ENCODE peak calls at places on chromosomes 3 and 15, in ten cellular contexts. One of them, this sample, is unnamed.

GRCh38 chr3:195715583-195716266 is 5.1 kb upstream of the MUC20 start:
- DNase-seq in endothelial cell: no peak
- DNase-seq in A549: peak
- DNase-seq in left cardiac atrium: no peak
- DNase-seq in NCI-H2029: no peak
- DNase-seq in left colon: no peak
- DNase-seq in lower leg skin: no peak
- DNase-seq in activated CD8-positive, alpha-beta memory T cell treated with anti-CD3 and anti-CD28 coated beads, Interleukin-2, amount 50 U/mL, for 4 hours: no peak
- DNase-seq in NCI-H510A: no peak
- DNase-seq in GM23248: peak
- DNase-seq in this sample: no peak

GRCh38 chr15:74613089-74613952 is 2.3 kb upstream of the CLK3 start:
- DNase-seq in endothelial cell: no peak
- DNase-seq in lower leg skin: no peak
- DNase-seq in activated CD8-positive, alpha-beta memory T cell treated with anti-CD3 and anti-CD28 coated beads, Interleukin-2, amount 50 U/mL, for 4 hours: no peak
- DNase-seq in NCI-H510A: no peak
- DNase-seq in A549: no peak
- DNase-seq in NCI-H2029: no peak
- DNase-seq in GM23248: peak
- DNase-seq in left colon: no peak
- DNase-seq in left cardiac atrium: no peak
- DNase-seq in this sample: no peak

GRCh38 chr3:177055557-177056290 is 141.6 kb downstream of the TBL1XR1 start:
- DNase-seq in activated CD8-positive, alpha-beta memory T cell treated with anti-CD3 and anti-CD28 coated beads, Interleukin-2, amount 50 U/mL, for 4 hours: no peak
- DNase-seq in NCI-H510A: no peak
- DNase-seq in GM23248: peak
- DNase-seq in endothelial cell: no peak
- DNase-seq in left colon: no peak
- DNase-seq in NCI-H2029: no peak
- DNase-seq in lower leg skin: no peak
- DNase-seq in A549: no peak
- DNase-seq in left cardiac atrium: no peak
- DNase-seq in this sample: no peak

GRCh38 chr15:68668926-68669600 is 90.3 kb downstream of the CORO2B start:
- DNase-seq in left cardiac atrium: no peak
- DNase-seq in activated CD8-positive, alpha-beta memory T cell treated with anti-CD3 and anti-CD28 coated beads, Interleukin-2, amount 50 U/mL, for 4 hours: no peak
- DNase-seq in NCI-H510A: no peak
- DNase-seq in NCI-H2029: no peak
- DNase-seq in GM23248: no peak
- DNase-seq in left colon: no peak
- DNase-seq in A549: no peak
- DNase-seq in endothelial cell: no peak
- DNase-seq in lower leg skin: no peak
- DNase-seq in this sample: peak

GRCh38 chr3:100797921-100798491 is 88.7 kb downstream of the TFG start:
- DNase-seq in A549: no peak
- DNase-seq in left colon: no peak
- DNase-seq in GM23248: no peak
- DNase-seq in lower leg skin: no peak
- DNase-seq in endothelial cell: no peak
- DNase-seq in NCI-H510A: no peak
- DNase-seq in NCI-H2029: no peak
- DNase-seq in left cardiac atrium: no peak
- DNase-seq in activated CD8-positive, alpha-beta memory T cell treated with anti-CD3 and anti-CD28 coated beads, Interleukin-2, amount 50 U/mL, for 4 hours: no peak
- DNase-seq in this sample: no peak

GRCh38 chr15:27770769-27771554 is 328.2 kb downstream of the OCA2 start:
- DNase-seq in activated CD8-positive, alpha-beta memory T cell treated with anti-CD3 and anti-CD28 coated beads, Interleukin-2, amount 50 U/mL, for 4 hours: no peak
- DNase-seq in left colon: no peak
- DNase-seq in GM23248: no peak
- DNase-seq in lower leg skin: no peak
- DNase-seq in NCI-H510A: no peak
- DNase-seq in endothelial cell: no peak
- DNase-seq in left cardiac atrium: no peak
- DNase-seq in A549: no peak
- DNase-seq in NCI-H2029: no peak
- DNase-seq in this sample: no peak

GRCh38 chr3:150036780-150037179 is 66.1 kb upstream of the PFN2 start:
- DNase-seq in lower leg skin: no peak
- DNase-seq in GM23248: no peak
- DNase-seq in activated CD8-positive, alpha-beta memory T cell treated with anti-CD3 and anti-CD28 coated beads, Interleukin-2, amount 50 U/mL, for 4 hours: no peak
- DNase-seq in NCI-H510A: no peak
- DNase-seq in A549: no peak
- DNase-seq in endothelial cell: no peak
- DNase-seq in left cardiac atrium: no peak
- DNase-seq in NCI-H2029: no peak
- DNase-seq in left colon: no peak
- DNase-seq in this sample: no peak

GRCh38 chr3:141789281-141789680 is 26.1 kb downstream of the GRK7 start:
- DNase-seq in GM23248: no peak
- DNase-seq in lower leg skin: no peak
- DNase-seq in left colon: no peak
- DNase-seq in NCI-H510A: no peak
- DNase-seq in left cardiac atrium: no peak
- DNase-seq in A549: peak
- DNase-seq in endothelial cell: no peak
- DNase-seq in activated CD8-positive, alpha-beta memory T cell treated with anti-CD3 and anti-CD28 coated beads, Interleukin-2, amount 50 U/mL, for 4 hours: no peak
- DNase-seq in NCI-H2029: no peak
- DNase-seq in this sample: no peak

GRCh38 chr3:129442486-129442885 is 2.5 kb downstream of the IFT122 start:
- DNase-seq in endothelial cell: no peak
- DNase-seq in NCI-H2029: no peak
- DNase-seq in GM23248: no peak
- DNase-seq in activated CD8-positive, alpha-beta memory T cell treated with anti-CD3 and anti-CD28 coated beads, Interleukin-2, amount 50 U/mL, for 4 hours: no peak
- DNase-seq in A549: no peak
- DNase-seq in NCI-H510A: no peak
- DNase-seq in lower leg skin: no peak
- DNase-seq in left colon: no peak
- DNase-seq in left cardiac atrium: no peak
- DNase-seq in this sample: no peak

GRCh38 chr3:124313621-124314020 is 321.7 kb upstream of the ROPN1 start:
- DNase-seq in A549: no peak
- DNase-seq in left colon: no peak
- DNase-seq in activated CD8-positive, alpha-beta memory T cell treated with anti-CD3 and anti-CD28 coated beads, Interleukin-2, amount 50 U/mL, for 4 hours: no peak
- DNase-seq in endothelial cell: no peak
- DNase-seq in lower leg skin: no peak
- DNase-seq in NCI-H510A: no peak
- DNase-seq in left cardiac atrium: no peak
- DNase-seq in GM23248: no peak
- DNase-seq in NCI-H2029: no peak
- DNase-seq in this sample: no peak

GRCh38 chr3:167700046-167700445 is 34.6 kb downstream of the PDCD10 start:
- DNase-seq in left cardiac atrium: no peak
- DNase-seq in endothelial cell: no peak
- DNase-seq in A549: no peak
- DNase-seq in GM23248: peak
- DNase-seq in left colon: no peak
- DNase-seq in lower leg skin: no peak
- DNase-seq in NCI-H2029: no peak
- DNase-seq in activated CD8-positive, alpha-beta memory T cell treated with anti-CD3 and anti-CD28 coated beads, Interleukin-2, amount 50 U/mL, for 4 hours: no peak
- DNase-seq in NCI-H510A: no peak
- DNase-seq in this sample: no peak

GRCh38 chr15:89475688-89476087 is 20.7 kb downstream of the RHCG start:
- DNase-seq in GM23248: no peak
- DNase-seq in left cardiac atrium: no peak
- DNase-seq in endothelial cell: no peak
- DNase-seq in activated CD8-positive, alpha-beta memory T cell treated with anti-CD3 and anti-CD28 coated beads, Interleukin-2, amount 50 U/mL, for 4 hours: no peak
- DNase-seq in NCI-H2029: no peak
- DNase-seq in lower leg skin: no peak
- DNase-seq in left colon: no peak
- DNase-seq in A549: no peak
- DNase-seq in NCI-H510A: no peak
- DNase-seq in this sample: no peak

GRCh38 chr3:128698211-128699011 is 27.6 kb upstream of the RAB7A start:
- DNase-seq in NCI-H2029: no peak
- DNase-seq in left cardiac atrium: peak
- DNase-seq in activated CD8-positive, alpha-beta memory T cell treated with anti-CD3 and anti-CD28 coated beads, Interleukin-2, amount 50 U/mL, for 4 hours: peak
- DNase-seq in endothelial cell: peak
- DNase-seq in A549: peak
- DNase-seq in lower leg skin: no peak
- DNase-seq in NCI-H510A: peak
- DNase-seq in left colon: peak
- DNase-seq in GM23248: peak
- DNase-seq in this sample: peak

GRCh38 chr3:16302082-16302631 is 37.1 kb downstream of the OXNAD1 start:
- DNase-seq in NCI-H510A: no peak
- DNase-seq in activated CD8-positive, alpha-beta memory T cell treated with anti-CD3 and anti-CD28 coated beads, Interleukin-2, amount 50 U/mL, for 4 hours: no peak
- DNase-seq in left colon: no peak
- DNase-seq in lower leg skin: no peak
- DNase-seq in NCI-H2029: no peak
- DNase-seq in left cardiac atrium: no peak
- DNase-seq in endothelial cell: no peak
- DNase-seq in A549: no peak
- DNase-seq in GM23248: no peak
- DNase-seq in this sample: no peak

GRCh38 chr15:45254405-45255293 is 2.6 kb downstream of the SLC28A2 start:
- DNase-seq in left colon: no peak
- DNase-seq in GM23248: peak
- DNase-seq in activated CD8-positive, alpha-beta memory T cell treated with anti-CD3 and anti-CD28 coated beads, Interleukin-2, amount 50 U/mL, for 4 hours: no peak
- DNase-seq in NCI-H2029: no peak
- DNase-seq in A549: peak
- DNase-seq in left cardiac atrium: no peak
- DNase-seq in lower leg skin: no peak
- DNase-seq in NCI-H510A: no peak
- DNase-seq in endothelial cell: no peak
- DNase-seq in this sample: no peak

GRCh38 chr15:43277231-43277823 is 10.6 kb upstream of the TGM5 start:
- DNase-seq in endothelial cell: no peak
- DNase-seq in left cardiac atrium: no peak
- DNase-seq in lower leg skin: no peak
- DNase-seq in A549: no peak
- DNase-seq in GM23248: no peak
- DNase-seq in left colon: no peak
- DNase-seq in activated CD8-positive, alpha-beta memory T cell treated with anti-CD3 and anti-CD28 coated beads, Interleukin-2, amount 50 U/mL, for 4 hours: no peak
- DNase-seq in NCI-H510A: no peak
- DNase-seq in NCI-H2029: no peak
- DNase-seq in this sample: no peak

GRCh38 chr15:75313116-75313845 is 22.6 kb upstream of the COMMD4 start:
- DNase-seq in endothelial cell: no peak
- DNase-seq in A549: no peak
- DNase-seq in NCI-H2029: no peak
- DNase-seq in GM23248: no peak
- DNase-seq in activated CD8-positive, alpha-beta memory T cell treated with anti-CD3 and anti-CD28 coated beads, Interleukin-2, amount 50 U/mL, for 4 hours: no peak
- DNase-seq in lower leg skin: no peak
- DNase-seq in left colon: no peak
- DNase-seq in left cardiac atrium: no peak
- DNase-seq in NCI-H510A: no peak
- DNase-seq in this sample: no peak

GRCh38 chr3:72523409-72524172 is 324.7 kb downstream of the SHQ1 start:
- DNase-seq in activated CD8-positive, alpha-beta memory T cell treated with anti-CD3 and anti-CD28 coated beads, Interleukin-2, amount 50 U/mL, for 4 hours: no peak
- DNase-seq in left colon: peak
- DNase-seq in NCI-H510A: no peak
- DNase-seq in GM23248: no peak
- DNase-seq in NCI-H2029: peak
- DNase-seq in A549: no peak
- DNase-seq in lower leg skin: peak
- DNase-seq in left cardiac atrium: peak
- DNase-seq in endothelial cell: no peak
- DNase-seq in this sample: no peak

GRCh38 chr15:76333720-76334437 is 2.7 kb upstream of the ISL2 start:
- DNase-seq in left colon: no peak
- DNase-seq in A549: peak
- DNase-seq in left cardiac atrium: no peak
- DNase-seq in GM23248: no peak
- DNase-seq in NCI-H510A: no peak
- DNase-seq in endothelial cell: no peak
- DNase-seq in NCI-H2029: no peak
- DNase-seq in activated CD8-positive, alpha-beta memory T cell treated with anti-CD3 and anti-CD28 coated beads, Interleukin-2, amount 50 U/mL, for 4 hours: no peak
- DNase-seq in lower leg skin: no peak
- DNase-seq in this sample: no peak

GRCh38 chr3:78258798-78259197 is 1218.9 kb downstream of the ROBO2 start:
- DNase-seq in NCI-H510A: no peak
- DNase-seq in GM23248: peak
- DNase-seq in lower leg skin: no peak
- DNase-seq in A549: no peak
- DNase-seq in NCI-H2029: no peak
- DNase-seq in left colon: no peak
- DNase-seq in activated CD8-positive, alpha-beta memory T cell treated with anti-CD3 and anti-CD28 coated beads, Interleukin-2, amount 50 U/mL, for 4 hours: no peak
- DNase-seq in left cardiac atrium: no peak
- DNase-seq in endothelial cell: no peak
- DNase-seq in this sample: no peak

GRCh38 chr3:16429086-16429485 is 84.4 kb downstream of the RFTN1 start:
- DNase-seq in endothelial cell: no peak
- DNase-seq in NCI-H2029: no peak
- DNase-seq in lower leg skin: no peak
- DNase-seq in NCI-H510A: no peak
- DNase-seq in A549: no peak
- DNase-seq in activated CD8-positive, alpha-beta memory T cell treated with anti-CD3 and anti-CD28 coated beads, Interleukin-2, amount 50 U/mL, for 4 hours: no peak
- DNase-seq in left colon: no peak
- DNase-seq in GM23248: peak
- DNase-seq in left cardiac atrium: no peak
- DNase-seq in this sample: no peak

GRCh38 chr15:90680371-90680935 is 36.7 kb upstream of the BLM start:
- DNase-seq in A549: no peak
- DNase-seq in endothelial cell: no peak
- DNase-seq in lower leg skin: no peak
- DNase-seq in activated CD8-positive, alpha-beta memory T cell treated with anti-CD3 and anti-CD28 coated beads, Interleukin-2, amount 50 U/mL, for 4 hours: no peak
- DNase-seq in GM23248: peak
- DNase-seq in NCI-H2029: no peak
- DNase-seq in left colon: no peak
- DNase-seq in left cardiac atrium: peak
- DNase-seq in NCI-H510A: no peak
- DNase-seq in this sample: no peak

GRCh38 chr15:92283813-92284212 is 109.9 kb upstream of the ST8SIA2 start:
- DNase-seq in endothelial cell: no peak
- DNase-seq in activated CD8-positive, alpha-beta memory T cell treated with anti-CD3 and anti-CD28 coated beads, Interleukin-2, amount 50 U/mL, for 4 hours: no peak
- DNase-seq in A549: no peak
- DNase-seq in lower leg skin: no peak
- DNase-seq in NCI-H510A: no peak
- DNase-seq in left colon: no peak
- DNase-seq in NCI-H2029: no peak
- DNase-seq in left cardiac atrium: no peak
- DNase-seq in GM23248: no peak
- DNase-seq in this sample: no peak

GRCh38 chr3:16467368-16467767 is 46.1 kb downstream of the RFTN1 start:
- DNase-seq in NCI-H510A: no peak
- DNase-seq in NCI-H2029: no peak
- DNase-seq in GM23248: no peak
- DNase-seq in A549: no peak
- DNase-seq in lower leg skin: no peak
- DNase-seq in left colon: no peak
- DNase-seq in left cardiac atrium: no peak
- DNase-seq in activated CD8-positive, alpha-beta memory T cell treated with anti-CD3 and anti-CD28 coated beads, Interleukin-2, amount 50 U/mL, for 4 hours: peak
- DNase-seq in endothelial cell: no peak
- DNase-seq in this sample: no peak

GRCh38 chr3:120526011-120526870 is 69.9 kb upstream of the NDUFB4 start:
- DNase-seq in A549: no peak
- DNase-seq in NCI-H510A: no peak
- DNase-seq in left colon: no peak
- DNase-seq in NCI-H2029: peak
- DNase-seq in endothelial cell: no peak
- DNase-seq in lower leg skin: no peak
- DNase-seq in left cardiac atrium: no peak
- DNase-seq in activated CD8-positive, alpha-beta memory T cell treated with anti-CD3 and anti-CD28 coated beads, Interleukin-2, amount 50 U/mL, for 4 hours: no peak
- DNase-seq in GM23248: no peak
- DNase-seq in this sample: no peak

GRCh38 chr3:31455524-31455923 is 77.2 kb upstream of the STT3B start:
- DNase-seq in activated CD8-positive, alpha-beta memory T cell treated with anti-CD3 and anti-CD28 coated beads, Interleukin-2, amount 50 U/mL, for 4 hours: no peak
- DNase-seq in left cardiac atrium: no peak
- DNase-seq in GM23248: no peak
- DNase-seq in NCI-H510A: no peak
- DNase-seq in left colon: no peak
- DNase-seq in endothelial cell: no peak
- DNase-seq in lower leg skin: no peak
- DNase-seq in NCI-H2029: no peak
- DNase-seq in A549: no peak
- DNase-seq in this sample: no peak

GRCh38 chr3:127124135-127124534 is 68.8 kb upstream of the PRR23E start:
- DNase-seq in left colon: no peak
- DNase-seq in left cardiac atrium: no peak
- DNase-seq in lower leg skin: no peak
- DNase-seq in activated CD8-positive, alpha-beta memory T cell treated with anti-CD3 and anti-CD28 coated beads, Interleukin-2, amount 50 U/mL, for 4 hours: no peak
- DNase-seq in endothelial cell: no peak
- DNase-seq in NCI-H510A: no peak
- DNase-seq in NCI-H2029: no peak
- DNase-seq in GM23248: peak
- DNase-seq in A549: no peak
- DNase-seq in this sample: no peak

GRCh38 chr3:25428950-25429349 is 887 bp downstream of the RARB start:
- DNase-seq in lower leg skin: no peak
- DNase-seq in NCI-H2029: no peak
- DNase-seq in A549: no peak
- DNase-seq in NCI-H510A: no peak
- DNase-seq in left cardiac atrium: no peak
- DNase-seq in left colon: no peak
- DNase-seq in activated CD8-positive, alpha-beta memory T cell treated with anti-CD3 and anti-CD28 coated beads, Interleukin-2, amount 50 U/mL, for 4 hours: no peak
- DNase-seq in GM23248: no peak
- DNase-seq in endothelial cell: no peak
- DNase-seq in this sample: no peak

This sample was measured in ovary.